ENCODE peak calls at places on chromosomes 2 and 18, in seven cellular contexts. H is A549, P is left lung, R is IMR-90, G is gastrocnemius medialis, D is HepG2, L is heart right ventricle. Y is an unnamed sample.

GRCh38 chr2:24853996-24854395 is 60.8 kb downstream of the CENPO start:
- DNase-seq in P (no peak), G (no peak), H (no peak), D (no peak), R (peak; percentile 58), L (no peak), Y (no peak)

GRCh38 chr18:79302120-79302519 is 93.6 kb upstream of the NFATC1 start:
- DNase-seq in D (no peak), R (no peak), G (no peak), H (no peak), P (no peak), L (no peak), Y (no peak)

GRCh38 chr2:241777686-241778627 is 1.3 kb downstream of the GAL3ST2 start:
- DNase-seq in D (no peak), L (no peak), R (no peak), H (no peak), G (no peak), P (no peak), Y (no peak)

GRCh38 chr2:74039611-74040010 is 54.9 kb downstream of the TET3 start:
- DNase-seq in H (no peak), P (no peak), G (no peak), L (no peak), R (no peak), D (no peak), Y (no peak)

GRCh38 chr2:239168575-239168974 is 232.2 kb downstream of the HDAC4 start:
- DNase-seq in P (peak; percentile 9), L (no peak), H (no peak), G (peak; percentile 11), D (no peak), R (no peak), Y (peak; percentile 33)

GRCh38 chr2:29219374-29219773 is 104.2 kb downstream of the CLIP4 start:
- DNase-seq in D (no peak), P (no peak), G (peak; percentile 5), R (no peak), H (no peak), L (no peak), Y (no peak)

GRCh38 chr2:23940976-23941605 is 828 bp downstream of the UBXN2A start:
- DNase-seq in H (no peak), L (no peak), G (no peak), D (peak; percentile 65), R (peak; percentile 45), P (no peak), Y (no peak)

GRCh38 chr2:212990697-212991096 is 160.7 kb downstream of the IKZF2 start:
- DNase-seq in D (peak; percentile 50), L (no peak), G (no peak), H (no peak), P (no peak), R (peak; percentile 53), Y (no peak)

GRCh38 chr2:150449856-150450255 is 37.6 kb downstream of the RND3 start:
- DNase-seq in G (no peak), R (no peak), P (no peak), D (peak; percentile 13), L (no peak), H (no peak), Y (no peak)

GRCh38 chr2:126359494-126359893 is 296.5 kb upstream of the GYPC start:
- DNase-seq in H (no peak), L (no peak), P (no peak), R (peak; percentile 4), D (no peak), G (no peak), Y (no peak)

GRCh38 chr18:74899554-74899953 is 301.9 kb downstream of the ZNF407 start:
- DNase-seq in H (no peak), D (no peak), G (peak; percentile 20), P (no peak), R (no peak), L (peak; percentile 36), Y (peak; percentile 59)

GRCh38 chr2:191999101-191999836 is 152.4 kb upstream of the CAVIN2 start:
- DNase-seq in L (no peak), R (peak; percentile 34), G (no peak), P (no peak), H (no peak), D (no peak), Y (no peak)

GRCh38 chr18:49704334-49704733 is 109.0 kb downstream of the ACAA2 start:
- DNase-seq in P (no peak), D (no peak), H (no peak), L (no peak), R (no peak), G (no peak), Y (peak; percentile 58)

GRCh38 chr18:48994044-48994651 is 43.4 kb upstream of the SMAD7 start:
- DNase-seq in P (peak; percentile 69), D (peak; percentile 48), R (peak; percentile 83), G (no peak), H (no peak), L (no peak), Y (peak; percentile 77)

GRCh38 chr2:57190007-57190406 is 856.6 kb upstream of the VRK2 start:
- DNase-seq in L (no peak), D (no peak), P (no peak), R (no peak), G (no peak), H (no peak), Y (no peak)

GRCh38 chr2:128774320-128775063 is 455.8 kb upstream of the HS6ST1 start:
- DNase-seq in H (no peak), G (no peak), P (no peak), D (no peak), R (no peak), L (no peak), Y (no peak)

GRCh38 chr18:36199691-36200295 is 12.5 kb downstream of the MOCOS start:
- DNase-seq in P (no peak), G (no peak), R (no peak), D (no peak), L (no peak), H (no peak), Y (no peak)

GRCh38 chr2:39620067-39620466 is 45.6 kb upstream of the TMEM178A start:
- DNase-seq in H (no peak), D (peak; percentile 17), G (peak; percentile 28), P (peak; percentile 62), R (peak; percentile 84), L (peak; percentile 20), Y (peak; percentile 63)

GRCh38 chr2:233965032-233965614 is 48.0 kb downstream of the TRPM8 start:
- DNase-seq in R (no peak), L (no peak), D (no peak), G (no peak), H (no peak), P (no peak), Y (no peak)

GRCh38 chr18:50065527-50065926 is 129.4 kb downstream of the MYO5B start:
- DNase-seq in H (no peak), L (no peak), R (no peak), D (no peak), P (no peak), G (no peak), Y (no peak)

GRCh38 chr2:13652531-13653313 is 936.0 kb downstream of the TRIB2 start:
- DNase-seq in P (no peak), H (no peak), G (no peak), R (peak; percentile 73), L (no peak), D (no peak), Y (no peak)

GRCh38 chr2:11502740-11503292 is 31.0 kb upstream of the GREB1 start:
- DNase-seq in R (peak; percentile 13), D (peak; percentile 88), H (no peak), P (no peak), G (no peak), L (no peak), Y (no peak)

GRCh38 chr2:196546151-196546919 is 93.2 kb upstream of the CCDC150 start:
- DNase-seq in G (no peak), L (no peak), R (no peak), P (no peak), H (no peak), D (no peak), Y (no peak)

GRCh38 chr2:106701134-106701994 is 184.6 kb downstream of the ST6GAL2 start:
- DNase-seq in R (no peak), L (no peak), P (no peak), G (no peak), H (no peak), D (no peak), Y (no peak)

GRCh38 chr18:35456181-35456850 is 41.4 kb downstream of the INO80C start:
- DNase-seq in L (no peak), G (no peak), R (peak; percentile 17), P (no peak), H (no peak), D (no peak), Y (no peak)

GRCh38 chr2:128536925-128537620 is 218.4 kb upstream of the HS6ST1 start:
- DNase-seq in G (no peak), R (peak; percentile 99), P (peak; percentile 34), L (no peak), H (peak; percentile 10), D (peak; percentile 80), Y (no peak)

GRCh38 chr2:38301340-38301968 is 75.6 kb downstream of the ATL2 start:
- DNase-seq in P (no peak), H (no peak), R (no peak), L (no peak), D (no peak), G (peak; percentile 39), Y (no peak)

GRCh38 chr2:18662689-18663088 is 73.3 kb upstream of the NT5C1B start:
- DNase-seq in L (no peak), D (no peak), P (no peak), H (no peak), G (no peak), R (no peak), Y (no peak)

DNA sequence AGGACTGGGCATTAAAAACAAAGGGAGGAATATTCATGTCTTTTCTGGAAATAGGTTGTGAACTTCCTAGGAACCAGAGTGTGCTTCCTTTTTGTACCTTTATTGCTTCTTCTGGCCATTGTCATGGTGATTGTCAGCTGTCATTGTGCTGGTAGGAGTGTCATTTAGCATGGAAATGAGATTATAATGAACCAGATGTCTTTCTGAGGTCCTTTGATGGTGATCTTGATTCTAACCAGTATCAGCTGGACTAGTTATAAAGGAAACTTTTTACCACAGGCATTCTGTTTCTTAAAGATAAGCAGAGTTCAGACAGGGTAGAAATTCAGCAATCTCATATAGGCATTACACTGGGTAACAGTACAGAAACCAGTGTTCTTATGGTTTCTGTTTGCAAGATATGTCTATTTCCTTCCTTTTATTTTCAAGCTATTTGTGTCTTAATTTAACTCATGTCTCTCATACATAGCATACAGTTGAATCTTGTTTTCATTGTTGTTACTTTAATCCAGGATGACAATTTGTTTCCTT is 3.9 kb downstream of the REG1B start:
- DNase-seq in G (no peak), P (no peak), L (no peak), D (no peak), R (no peak), H (no peak), Y (no peak)
- TF ChIP-seq CTCF in G (no peak), P (no peak), L (no peak), D (no peak), R (no peak), H (no peak), Y (no peak)

GRCh38 chr18:44920441-44920840 is 239.8 kb downstream of the SETBP1 start:
- DNase-seq in G (peak; percentile 35), H (no peak), L (no peak), D (no peak), P (no peak), R (no peak), Y (no peak)
- H3K27ac ChIP-seq in G (no peak overlapping the region), H (no peak overlapping the region), L (no peak overlapping the region), D (no peak overlapping the region), P (no peak overlapping the region), R (no peak overlapping the region), Y (no peak overlapping the region)

GRCh38 chr2:231951452-231951851 is 10.1 kb upstream of the DIS3L2 start:
- DNase-seq in P (no peak), G (no peak), L (no peak), R (no peak), H (no peak), D (no peak), Y (no peak)
- H3K9me3 ChIP-seq in P (no peaks in the 10 kb centered on the region), G (no peaks in the 10 kb centered on the region), L (peaks cover 5% of the 10 kb centered on the region), R (no peaks in the 10 kb centered on the region), H (peaks cover 8% of the 10 kb centered on the region), D (no peaks in the 10 kb centered on the region), Y (no peaks in the 10 kb centered on the region)

GRCh38 chr2:107932986-107933385 is 53.3 kb upstream of the SLC5A7 start:
- DNase-seq in D (no peak), R (peak; percentile 8), H (no peak), P (no peak), L (no peak), G (no peak), Y (no peak)
- TF ChIP-seq CTCF in D (peak; percentile 38), R (peak; percentile 52), H (peak; percentile 59), P (no peak), L (peak; percentile 62), G (no peak), Y (no peak)